ENCODE peak calls at places on chromosomes 3 and 15, in nine cellular contexts. N is DMS153, C is fibroblast of pulmonary artery, K is T-helper 1 cell, T is NCI-H69, Q is HepG2, S is SK-N-MC, I is foreskin fibroblast, X is AG20443. R is an unnamed sample.

GRCh38 chr15:68674975-68675374 is 96.2 kb downstream of the CORO2B start:
- DNase-seq in N (no peak), C (peak), K (no peak), T (no peak), Q (no peak), S (no peak), I (no peak), X (no peak), R (peak)

GRCh38 chr15:99307735-99308134 is 56.5 kb downstream of the LRRC28 start:
- DNase-seq in N (no peak), C (peak), K (no peak), T (peak), Q (no peak), S (no peak), I (no peak), X (no peak), R (no peak)

GRCh38 chr3:148162132-148162531 is 535.6 kb upstream of the AGTR1 start:
- DNase-seq in N (no peak), C (no peak), K (no peak), T (no peak), Q (no peak), S (no peak), I (no peak), X (peak), R (no peak)

GRCh38 chr3:107718547-107718946 is 195.8 kb downstream of the BBX start:
- DNase-seq in N (no peak), C (no peak), K (no peak), T (peak), Q (no peak), S (no peak), I (no peak), X (no peak), R (no peak)

GRCh38 chr3:70531063-70531657 is 218.7 kb upstream of the MDFIC2 start:
- DNase-seq in N (no peak), C (peak), K (no peak), T (peak), Q (peak), S (peak), I (peak), X (peak), R (no peak)

GRCh38 chr3:127774647-127775046 is 47.7 kb downstream of the MGLL start:
- DNase-seq in N (no peak), C (no peak), K (no peak), T (peak), Q (no peak), S (no peak), I (no peak), X (no peak), R (no peak)

GRCh38 chr3:193970773-193971206 is 165.2 kb upstream of the HES1 start:
- DNase-seq in N (peak), C (no peak), K (no peak), T (peak), Q (peak), S (no peak), I (no peak), X (no peak), R (no peak)

GRCh38 chr3:141303481-141304223 is 64.7 kb upstream of the ZBTB38 start:
- DNase-seq in N (peak), C (peak), K (peak), T (peak), Q (peak), S (peak), I (peak), X (peak), R (peak)

GRCh38 chr15:62547584-62547983 is 382.5 kb upstream of the C2CD4B start:
- DNase-seq in N (no peak), C (no peak), K (no peak), T (no peak), Q (no peak), S (no peak), I (no peak), X (no peak), R (no peak)

GRCh38 chr3:100634493-100635272 is 25.3 kb downstream of the ADGRG7 start:
- DNase-seq in N (no peak), C (peak), K (peak), T (peak), Q (peak), S (no peak), I (no peak), X (peak), R (peak)

GRCh38 chr3:17407576-17407975 is 334.9 kb downstream of the TBC1D5 start:
- DNase-seq in N (no peak), C (no peak), K (no peak), T (peak), Q (no peak), S (no peak), I (no peak), X (peak), R (no peak)

GRCh38 chr3:193959861-193960260 is 176.1 kb upstream of the HES1 start:
- DNase-seq in N (no peak), C (no peak), K (no peak), T (no peak), Q (no peak), S (no peak), I (no peak), X (no peak), R (no peak)

GRCh38 chr3:193775421-193776077 is 182.5 kb downstream of the OPA1 start:
- DNase-seq in N (no peak), C (no peak), K (no peak), T (peak), Q (no peak), S (no peak), I (no peak), X (no peak), R (peak)

GRCh38 chr3:149967067-149967685 is 3.5 kb downstream of the PFN2 start:
- DNase-seq in N (peak), C (peak), K (peak), T (peak), Q (peak), S (no peak), I (peak), X (peak), R (no peak)

GRCh38 chr3:194489736-194490612 is 3.2 kb upstream of the ATP13A3 start:
- DNase-seq in N (no peak), C (peak), K (peak), T (no peak), Q (no peak), S (no peak), I (no peak), X (no peak), R (no peak)

GRCh38 chr3:4512895-4513616 is 19.9 kb downstream of the ITPR1 start:
- DNase-seq in N (no peak), C (peak), K (no peak), T (no peak), Q (peak), S (no peak), I (no peak), X (no peak), R (peak)

GRCh38 chr3:178536271-178537079 is at the start of gene KCNMB2:
- DNase-seq in N (peak), C (peak), K (no peak), T (peak), Q (no peak), S (no peak), I (no peak), X (peak), R (peak)

GRCh38 chr3:187967982-187968381 is 186.0 kb upstream of the LPP start:
- DNase-seq in N (no peak), C (no peak), K (no peak), T (no peak), Q (no peak), S (peak), I (peak), X (peak), R (no peak)

GRCh38 chr15:53472210-53472609 is 287.3 kb downstream of the WDR72 start:
- DNase-seq in N (no peak), C (no peak), K (no peak), T (no peak), Q (no peak), S (no peak), I (no peak), X (no peak), R (no peak)

GRCh38 chr3:105868450-105868744 is 415 bp downstream of the CBLB start:
- DNase-seq in N (no peak), C (peak), K (no peak), T (peak), Q (peak), S (no peak), I (no peak), X (peak), R (peak)

GRCh38 chr15:66644815-66645345 is 57.2 kb upstream of the SMAD6 start:
- DNase-seq in N (no peak), C (peak), K (no peak), T (no peak), Q (no peak), S (no peak), I (no peak), X (peak), R (no peak)

GRCh38 chr15:63439536-63440264 is 58.1 kb upstream of the CA12 start:
- DNase-seq in N (no peak), C (no peak), K (no peak), T (peak), Q (no peak), S (no peak), I (peak), X (peak), R (no peak)

GRCh38 chr15:74380361-74381189 is 13.1 kb upstream of the CYP11A1 start:
- DNase-seq in N (no peak), C (no peak), K (no peak), T (no peak), Q (no peak), S (no peak), I (no peak), X (no peak), R (no peak)

GRCh38 chr3:53250881-53251605 is 4.8 kb downstream of the TKT start:
- DNase-seq in N (no peak), C (no peak), K (no peak), T (no peak), Q (peak), S (no peak), I (no peak), X (no peak), R (no peak)

GRCh38 chr3:4581040-4581439 is 87.9 kb downstream of the ITPR1 start:
- DNase-seq in N (no peak), C (peak), K (no peak), T (no peak), Q (no peak), S (no peak), I (no peak), X (no peak), R (no peak)

GRCh38 chr15:96487245-96487644 is 156.7 kb downstream of the NR2F2 start:
- DNase-seq in N (no peak), C (no peak), K (no peak), T (no peak), Q (no peak), S (no peak), I (no peak), X (no peak), R (no peak)

R was measured in endodermal cell.